ENCODE peak calls at places on chromosomes 1 and 21, in six cellular contexts. Y is lung, J is breast epithelium, W is left ventricle myocardium inferior, L is heart right ventricle, R is hepatocyte. M is an unnamed sample.
A peak's percentile ranks its signal among the peaks of the same experiment; 100 is the strongest.

GRCh38 chr1:184890539-184890973 is 83.8 kb downstream of the NIBAN1 start:
- DNase-seq in R (no peak), J (no peak), Y (no peak), W (no peak), L (no peak), M (peak; percentile 83)

GRCh38 chr1:202305168-202305567 is 36.6 kb downstream of the UBE2T start:
- DNase-seq in L (no peak), Y (no peak), R (no peak), J (no peak), W (no peak), M (no peak)

GRCh38 chr1:199758626-199759255 is 268.8 kb upstream of the NR5A2 start:
- DNase-seq in L (no peak), J (no peak), W (no peak), Y (no peak), R (no peak), M (no peak)

GRCh38 chr1:37765937-37766664 is 1.2 kb upstream of the EPHA10 start:
- DNase-seq in W (no peak), L (no peak), Y (no peak), J (no peak), R (no peak), M (no peak)

GRCh38 chr21:25733859-25734653 is 648 bp downstream of the ATP5PF start:
- DNase-seq in W (no peak), L (no peak), Y (peak; percentile 32), J (no peak), R (peak; percentile 63), M (peak; percentile 4)

GRCh38 chr1:205748398-205749093 is 1.4 kb downstream of the NUCKS1 start:
- DNase-seq in R (peak; percentile 57), W (no peak), Y (no peak), J (no peak), L (no peak), M (no peak)

GRCh38 chr1:230067871-230068814 is 1.1 kb downstream of the GALNT2 start:
- DNase-seq in J (peak; percentile 19), L (peak; percentile 48), W (peak; percentile 41), Y (peak; percentile 38), R (peak; percentile 54), M (peak; percentile 29)

GRCh38 chr1:229334716-229335115 is 8.1 kb downstream of the CCSAP start:
- DNase-seq in J (no peak), Y (no peak), R (no peak), W (no peak), L (no peak), M (no peak)

GRCh38 chr1:234996245-234996757 is 132.3 kb downstream of the TOMM20 start:
- DNase-seq in Y (no peak), L (no peak), J (no peak), W (no peak), R (no peak), M (no peak)

GRCh38 chr1:153531638-153532037 is 4.2 kb downstream of the S100A6 start:
- DNase-seq in J (no peak), R (no peak), L (no peak), Y (no peak), W (no peak), M (no peak)

GRCh38 chr1:70112838-70113237 is 92.5 kb downstream of the LRRC40 start:
- DNase-seq in W (no peak), Y (no peak), R (no peak), L (no peak), J (no peak), M (no peak)

GRCh38 chr21:44734841-44735240 is 23.5 kb upstream of the TSPEAR start:
- DNase-seq in J (no peak), W (no peak), Y (no peak), L (no peak), R (no peak), M (no peak)

GRCh38 chr1:228060458-228061190 is 21.9 kb upstream of the ARF1 start:
- DNase-seq in L (no peak), R (peak; percentile 44), W (no peak), Y (no peak), J (no peak), M (no peak)

GRCh38 chr1:26045712-26046312 is at the start of gene SLC30A2:
- DNase-seq in L (no peak), Y (no peak), J (no peak), R (peak; percentile 66), W (no peak), M (no peak)

GRCh38 chr1:248828845-248829244 is 3.1 kb upstream of the SH3BP5L start:
- DNase-seq in R (peak; percentile 56), Y (no peak), J (no peak), W (no peak), L (no peak), M (no peak)

GRCh38 chr1:173043253-173043652 is 7.5 kb downstream of the TNFSF18 start:
- DNase-seq in Y (no peak), J (no peak), W (no peak), R (no peak), L (no peak), M (no peak)

GRCh38 chr21:45618846-45619485 is 24.6 kb upstream of the PCBP3 start:
- DNase-seq in L (no peak), W (no peak), J (no peak), Y (no peak), R (no peak), M (no peak)

GRCh38 chr1:93556291-93556690 is 108.4 kb downstream of the FNBP1L start:
- DNase-seq in W (no peak), L (no peak), R (no peak), Y (no peak), J (no peak), M (no peak)

GRCh38 chr1:202501281-202501680 is 152.8 kb downstream of the PPP1R12B start:
- DNase-seq in L (no peak), J (no peak), R (peak; percentile 23), Y (no peak), W (no peak), M (no peak)

GRCh38 chr1:235069577-235070563 is 58.8 kb downstream of the TOMM20 start:
- DNase-seq in J (peak; percentile 95), L (peak; percentile 74), W (peak; percentile 55), Y (peak; percentile 83), R (peak; percentile 42), M (no peak)

GRCh38 chr1:216420263-216420662 is 3.0 kb downstream of the USH2A start:
- DNase-seq in Y (no peak), J (no peak), L (no peak), R (no peak), W (no peak), M (no peak)

GRCh38 chr1:183887826-183888819 is 83.2 kb downstream of the RGL1 start:
- DNase-seq in W (no peak), R (no peak), L (no peak), J (no peak), Y (no peak), M (peak; percentile 26)

GRCh38 chr1:179779645-179780272 is 36.7 kb downstream of the FAM163A start:
- DNase-seq in J (no peak), Y (no peak), L (no peak), R (no peak), W (no peak), M (no peak)

GRCh38 chr21:31604591-31605190 is 54.8 kb upstream of the SOD1 start:
- DNase-seq in R (peak; percentile 89), Y (peak; percentile 59), W (peak; percentile 61), L (peak; percentile 66), J (no peak), M (peak; percentile 53)

GRCh38 chr1:44408181-44409018 is 3.3 kb downstream of the RNF220 start:
- DNase-seq in J (no peak), L (no peak), W (no peak), Y (no peak), R (peak; percentile 17), M (peak; percentile 3)

GRCh38 chr1:6496360-6496704 is 4.9 kb upstream of the PLEKHG5 start:
- DNase-seq in L (no peak), J (no peak), W (peak; percentile 31), R (no peak), Y (no peak), M (no peak)

GRCh38 chr21:44432841-44433790 is 22.2 kb upstream of the LRRC3 start:
- DNase-seq in W (peak; percentile 3), J (no peak), Y (no peak), L (no peak), R (no peak), M (no peak)

GRCh38 chr1:8348777-8349472 is 31.0 kb downstream of the SLC45A1 start:
- DNase-seq in J (peak; percentile 48), R (peak; percentile 78), L (peak; percentile 76), W (peak; percentile 72), Y (peak; percentile 58), M (peak; percentile 78)

DNA sequence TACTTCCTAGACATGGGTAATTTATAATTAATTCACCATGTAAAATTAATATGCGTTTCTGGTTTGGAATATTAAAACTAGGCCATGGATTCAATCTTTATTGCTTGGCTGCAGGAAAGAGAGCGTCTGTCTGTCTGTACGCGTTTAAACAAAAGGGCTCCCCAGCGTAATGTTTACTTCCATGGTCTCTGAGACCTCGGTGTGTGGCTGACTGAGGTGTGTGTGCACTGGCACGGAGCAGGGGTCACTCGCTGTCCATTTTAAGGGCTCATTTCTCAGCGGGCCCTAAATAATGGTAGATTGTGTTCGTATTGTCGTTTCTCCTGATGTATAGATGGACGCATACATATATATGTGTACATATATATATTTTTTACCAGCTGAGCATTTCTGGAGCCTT is 119.6 kb downstream of the ATG4C start:
- DNase-seq in Y (no peak), J (no peak), L (no peak), R (no peak), W (no peak), M (no peak)
- H3K9me3 ChIP-seq in Y (no peaks in the 10 kb centered on the region), J (no peaks in the 10 kb centered on the region), L (no peaks in the 10 kb centered on the region), R (no peaks in the 10 kb centered on the region), W (no peaks in the 10 kb centered on the region), M (no peaks in the 10 kb centered on the region)

GRCh38 chr1:212698467-212699103 is 1.1 kb downstream of the BATF3 start:
- DNase-seq in R (no peak), L (no peak), W (no peak), J (no peak), Y (no peak), M (no peak)
- H3K27me3 ChIP-seq in R (peaks cover 39% of the 10 kb centered on the region), L (peaks cover 4% of the 10 kb centered on the region), W (peaks cover 41% of the 10 kb centered on the region), J (no peaks in the 10 kb centered on the region), Y (peaks cover 3% of the 10 kb centered on the region), M (peaks cover 4% of the 10 kb centered on the region)

GRCh38 chr21:34670962-34671348 is 2.2 kb downstream of the CLIC6 start:
- DNase-seq in R (no peak), J (no peak), L (no peak), Y (no peak), W (no peak), M (no peak)
- H3K4me3 ChIP-seq in R (peak overlapping the region; percentile 79), J (peak overlapping the region; percentile 73), L (peak overlapping the region; percentile 50), Y (no peak overlapping the region), W (peak overlapping the region; percentile 70), M (no peak overlapping the region)

GRCh38 chr1:40462956-40463590 is 12.8 kb downstream of the ZFP69B start:
- DNase-seq in J (no peak), L (no peak), R (no peak), W (no peak), Y (no peak), M (no peak)
- H3K9me3 ChIP-seq in J (peaks cover 90% of the 10 kb centered on the region), L (peaks cover 94% of the 10 kb centered on the region), R (peaks cover 75% of the 10 kb centered on the region), W (peaks cover 100% of the 10 kb centered on the region), Y (peaks cover 59% of the 10 kb centered on the region), M (peaks cover 73% of the 10 kb centered on the region)

M was measured in CD8-positive, alpha-beta memory T cell.